ENCODE peak calls at places on chromosomes 13 and 19, in ten cellular contexts. L is NT2/D1; W is T-cell; Z is activated T-helper 1 cell treated with anti-CD3 and anti-CD28 coated beads, Interleukin-2, amount 50 U/mL, for 16 hours; E is ELF-1; O is naive thymus-derived CD8-positive, alpha-beta T cell; B is DMS79 treated with DMSO at 0.1 percent for 48 hours; H is brain microvascular endothelial cell; V is neural progenitor cell; X is H7. R is an unnamed sample.

GRCh38 chr13:30429721-30430694 is 7.7 kb downstream of the UBE2L5 start:
- DNase-seq in X (no peak), O (no peak), B (no peak), V (no peak), W (no peak), Z (no peak), E (no peak), L (no peak), H (peak), R (no peak)

GRCh38 chr19:13055213-13056051 is 47.2 kb downstream of the LYL1 start:
- DNase-seq in W (no peak), B (peak), L (no peak), O (no peak), Z (no peak), V (peak), X (peak), E (peak), H (peak), R (no peak)

GRCh38 chr19:10205636-10206035 is 10.9 kb upstream of the DNMT1 start:
- DNase-seq in Z (no peak), O (no peak), W (no peak), L (no peak), E (no peak), X (no peak), H (no peak), V (no peak), B (no peak), R (no peak)

GRCh38 chr19:18292810-18293641 is 11.6 kb upstream of the JUND start:
- DNase-seq in Z (no peak), O (no peak), V (peak), B (no peak), L (peak), E (peak), X (peak), W (no peak), H (peak), R (no peak)

GRCh38 chr19:56333506-56333905 is 18.9 kb upstream of the ZSCAN5A start:
- DNase-seq in W (peak), H (peak), Z (no peak), V (peak), X (peak), B (peak), O (peak), E (no peak), L (peak), R (no peak)

GRCh38 chr13:99617474-99618255 is 116.4 kb downstream of the TM9SF2 start:
- DNase-seq in H (peak), V (peak), W (peak), B (no peak), L (no peak), X (peak), Z (no peak), O (no peak), E (peak), R (no peak)

GRCh38 chr19:52735734-52736133 is 890 bp upstream of the ZNF611 start:
- DNase-seq in Z (no peak), W (no peak), B (no peak), X (peak), L (peak), E (peak), V (peak), H (peak), O (no peak), R (no peak)

GRCh38 chr13:28161370-28161769 is 23.0 kb downstream of the PAN3 start:
- DNase-seq in X (peak), Z (no peak), H (no peak), L (peak), O (no peak), W (no peak), V (peak), E (peak), B (no peak), R (no peak)

GRCh38 chr19:42323852-42324654 is 1.4 kb upstream of the MEGF8 start:
- DNase-seq in V (peak), H (no peak), Z (no peak), X (peak), L (no peak), O (no peak), W (no peak), B (no peak), E (no peak), R (no peak)

GRCh38 chr13:101554420-101555125 is 102.1 kb downstream of the ITGBL1 start:
- DNase-seq in Z (no peak), E (no peak), W (no peak), B (no peak), H (peak), V (no peak), O (no peak), L (no peak), X (no peak), R (no peak)

GRCh38 chr13:114099191-114099590 is 33.2 kb downstream of the RASA3 start:
- DNase-seq in B (peak), H (peak), Z (no peak), L (no peak), X (peak), O (no peak), W (peak), E (peak), V (peak), R (no peak)

R was measured in stimulated activated CD4-positive, alpha-beta T cell treated with anti-CD3 and anti-CD28 coated beads, Interleukin-15, amount 100 ng/mL, for 1 hour.